ENCODE peak calls at places on chromosomes 2 and 18, in six cellular contexts. A is spleen; H is activated naive CD8-positive, alpha-beta T cell treated with anti-CD3 and anti-CD28 coated beads for 36 hours; J is left ventricle myocardium superior; Q is GM10248; P is tibial artery. G is an unnamed sample.

GRCh38 chr18:23881778-23882177 is 132.8 kb upstream of the TTC39C start:
- DNase-seq in A (no peak), H (no peak), J (peak), P (no peak), Q (no peak), G (no peak)

GRCh38 chr2:219517954-219518778 is 3.9 kb downstream of the ASIC4 start:
- DNase-seq in A (no peak), H (no peak), J (no peak), P (no peak), Q (no peak), G (no peak)

GRCh38 chr2:190910341-190911136 is 29.9 kb downstream of the GLS start:
- DNase-seq in P (no peak), A (no peak), J (no peak), H (no peak), Q (no peak), G (no peak)

GRCh38 chr2:12950957-12951656 is 234.4 kb downstream of the TRIB2 start:
- DNase-seq in Q (no peak), H (no peak), J (no peak), A (no peak), P (no peak), G (no peak)

GRCh38 chr2:111121873-111122630 is 1.3 kb downstream of the BCL2L11 start:
- DNase-seq in Q (peak), H (peak), A (peak), J (peak), P (peak), G (peak)

GRCh38 chr2:127231130-127231865 is 11.2 kb upstream of the CYP27C1 start:
- DNase-seq in H (no peak), P (no peak), A (no peak), Q (no peak), J (no peak), G (no peak)

GRCh38 chr2:61233581-61233980 is 71.6 kb downstream of the C2orf74 start:
- DNase-seq in A (no peak), Q (no peak), H (no peak), P (no peak), J (no peak), G (no peak)

GRCh38 chr2:120205901-120206581 is 17.2 kb downstream of the TMEM185B start:
- DNase-seq in Q (peak), J (no peak), H (peak), P (no peak), A (peak), G (no peak)

GRCh38 chr2:187576906-187577305 is 22.7 kb upstream of the TFPI start:
- DNase-seq in Q (no peak), H (no peak), A (no peak), P (no peak), J (no peak), G (no peak)

GRCh38 chr2:204825054-204825453 is 279.8 kb downstream of the PARD3B start:
- DNase-seq in Q (no peak), P (no peak), A (no peak), J (no peak), H (no peak), G (no peak)

GRCh38 chr2:226018641-226019040 is 619.1 kb downstream of the NYAP2 start:
- DNase-seq in P (no peak), Q (no peak), H (no peak), J (no peak), A (no peak), G (no peak)

GRCh38 chr2:129798301-129798581 is 181.2 kb upstream of the RAB6C start:
- DNase-seq in A (no peak), Q (no peak), J (no peak), P (no peak), H (no peak), G (no peak)

GRCh38 chr18:47283476-47283875 is 32.0 kb upstream of the SKOR2 start:
- DNase-seq in H (no peak), P (no peak), J (no peak), A (no peak), Q (no peak), G (no peak)

GRCh38 chr2:233247744-233248143 is 3.7 kb upstream of the ATG16L1 start:
- DNase-seq in A (no peak), H (peak), P (no peak), J (no peak), Q (no peak), G (no peak)

GRCh38 chr2:198775737-198776136 is 682.0 kb downstream of the SATB2 start:
- DNase-seq in H (no peak), J (no peak), Q (no peak), P (no peak), A (no peak), G (no peak)

G was measured in amniotic stem cell.